ENCODE peak calls at places on chromosomes 4 and X, in eight cellular contexts. M, O, C, X, I, Z, B and U are unnamed samples.

GRCh38 chrX:38664285-38664684 is 102.9 kb downstream of the TSPAN7 start:
- DNase-seq in X (peak), Z (peak), O (peak), C (no peak), I (peak), M (peak), B (no peak), U (no peak)

GRCh38 chrX:15874672-15875071 is 20.1 kb upstream of the AP1S2 start:
- DNase-seq in C (no peak), Z (no peak), M (no peak), B (no peak), X (no peak), I (no peak), O (no peak), U (no peak)

GRCh38 chrX:66676990-66677389 is 38.1 kb upstream of the EDA2R start:
- DNase-seq in M (peak), Z (peak), O (no peak), X (no peak), B (peak), C (no peak), I (no peak), U (no peak)

GRCh38 chr4:142201041-142201440 is 564.7 kb downstream of the IL15 start:
- DNase-seq in Z (no peak), O (no peak), B (no peak), M (no peak), X (no peak), C (no peak), I (no peak), U (no peak)

GRCh38 chrX:24339911-24340310 is 20.5 kb upstream of the SUPT20HL1 start:
- DNase-seq in B (no peak), X (no peak), O (no peak), I (no peak), C (no peak), Z (no peak), M (peak), U (no peak)

GRCh38 chrX:19543951-19544359 is 28.6 kb upstream of the MAP3K15 start:
- DNase-seq in M (no peak), Z (no peak), I (peak), X (no peak), O (no peak), B (no peak), C (no peak), U (no peak)

GRCh38 chr4:111937368-111937767 is 207.9 kb upstream of the FAM241A start:
- DNase-seq in C (no peak), B (no peak), X (peak), M (peak), O (no peak), Z (peak), I (no peak), U (no peak)

GRCh38 chr4:55169352-55169959 is 44.1 kb upstream of the KDR start:
- DNase-seq in B (no peak), C (no peak), M (no peak), O (peak), X (peak), I (peak), Z (peak), U (no peak)

GRCh38 chrX:125694171-125694570 is 374.5 kb downstream of the TEX13C start:
- DNase-seq in B (no peak), C (no peak), X (no peak), M (no peak), Z (no peak), I (no peak), O (no peak), U (no peak)

GRCh38 chr4:23979534-23979933 is 89.7 kb upstream of the PPARGC1A start:
- DNase-seq in B (no peak), O (peak), C (no peak), I (no peak), X (no peak), Z (no peak), M (no peak), U (no peak)
- H3K4me3 ChIP-seq in B (no peak), O (no peak), C (no peak), I (no peak), X (no peak), Z (no peak), M (no peak), U (no peak)

DNA sequence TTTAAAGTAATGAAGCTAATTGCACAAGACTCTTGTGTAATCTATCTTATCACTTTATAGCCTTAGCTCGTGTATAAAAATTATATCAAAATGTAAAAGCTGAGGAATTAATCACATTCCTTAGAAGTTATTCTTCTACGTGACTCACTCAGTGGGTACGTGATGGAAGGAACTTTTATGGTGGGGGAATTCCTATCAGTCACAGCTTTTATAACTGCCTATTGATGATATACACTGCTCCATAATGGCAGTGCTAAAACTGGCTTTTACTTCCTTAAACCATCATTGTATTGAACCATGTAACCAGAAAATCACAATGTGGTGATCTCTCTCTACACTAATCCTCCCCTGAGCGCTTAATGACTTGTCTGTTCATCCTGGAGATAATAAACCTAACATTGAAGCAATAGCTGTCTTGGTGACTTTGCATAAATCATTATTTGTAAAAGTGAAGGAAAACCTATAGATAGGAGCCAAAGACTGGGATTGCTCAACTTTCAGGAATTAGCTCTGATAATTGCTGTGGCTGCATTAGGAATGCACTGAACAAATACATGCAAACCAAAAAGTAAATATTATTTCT is 276.7 kb downstream of the GBA3 start:
- DNase-seq in I (no peak), Z (peak), B (no peak), M (peak), O (no peak), C (no peak), X (peak), U (no peak)
- H3K27ac ChIP-seq in I (no peak), Z (no peak), B (peak), M (no peak), O (no peak), C (no peak), X (peak), U (no peak)

GRCh38 chr4:77153016-77153415 is 4.0 kb upstream of the CCNG2 start:
- DNase-seq in X (no peak), M (no peak), Z (no peak), C (no peak), O (no peak), B (no peak), I (no peak), U (no peak)
- H3K4me3 ChIP-seq in X (no peak), M (no peak), Z (no peak), C (no peak), O (no peak), B (no peak), I (no peak), U (no peak)

DNA sequence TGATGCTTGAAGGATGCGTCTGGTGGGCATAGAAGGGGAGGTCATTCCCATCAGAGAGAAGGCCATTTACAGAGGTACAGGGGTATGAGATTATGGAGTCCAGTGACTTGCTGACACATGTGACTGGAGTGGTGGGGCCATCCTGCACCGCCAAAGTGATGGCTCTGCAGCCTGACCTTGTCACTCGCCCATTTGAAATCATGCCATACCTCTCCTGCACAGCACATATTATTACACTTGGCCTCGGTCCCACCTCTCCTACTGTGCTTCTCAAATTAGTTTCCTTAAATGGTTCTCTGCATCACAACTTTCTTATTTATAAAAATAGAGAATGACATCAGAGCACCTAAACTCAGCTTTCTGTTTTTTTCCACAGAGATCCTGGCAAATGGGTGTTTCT is 60.7 kb upstream of the HAND2 start:
- DNase-seq in O (no peak), M (no peak), X (no peak), B (no peak), Z (no peak), I (peak), C (peak), U (no peak)
- H3K27ac ChIP-seq in O (no peak), M (no peak), X (no peak), B (no peak), Z (no peak), I (peak), C (no peak), U (no peak)